ENCODE peak calls at places on chromosomes 6 and 20, in nine cellular contexts. One of them, this sample, is unnamed.

GRCh38 chr6:130309028-130309427 is 56.8 kb upstream of the TMEM200A start:
- DNase-seq in psoas muscle: no peak
- DNase-seq in CD8-positive, alpha-beta T cell: no peak
- DNase-seq in stomach: no peak
- DNase-seq in omental fat pad: no peak
- DNase-seq in colonic mucosa: no peak
- DNase-seq in activated CD8-positive, alpha-beta T cell treated with anti-CD3 and anti-CD28 coated beads for 36 hours: no peak
- DNase-seq in body of pancreas: no peak
- DNase-seq in MCF 10A: no peak
- DNase-seq in this sample: no peak

GRCh38 chr20:23129891-23130621 is 43.9 kb upstream of the CD93 start:
- DNase-seq in stomach: no peak
- DNase-seq in colonic mucosa: no peak
- DNase-seq in CD8-positive, alpha-beta T cell: no peak
- DNase-seq in psoas muscle: no peak
- DNase-seq in activated CD8-positive, alpha-beta T cell treated with anti-CD3 and anti-CD28 coated beads for 36 hours: no peak
- DNase-seq in body of pancreas: peak; percentile 3
- DNase-seq in omental fat pad: peak; percentile 15
- DNase-seq in MCF 10A: no peak
- DNase-seq in this sample: no peak

GRCh38 chr6:31922942-31923341 is 4.6 kb upstream of the C2 start:
- DNase-seq in stomach: peak; percentile 32
- DNase-seq in CD8-positive, alpha-beta T cell: peak; percentile 25
- DNase-seq in omental fat pad: no peak
- DNase-seq in MCF 10A: peak; percentile 40
- DNase-seq in activated CD8-positive, alpha-beta T cell treated with anti-CD3 and anti-CD28 coated beads for 36 hours: peak; percentile 65
- DNase-seq in colonic mucosa: no peak
- DNase-seq in body of pancreas: no peak
- DNase-seq in psoas muscle: no peak
- DNase-seq in this sample: no peak

GRCh38 chr6:70411948-70412796 is 1.1 kb upstream of the FAM135A start:
- DNase-seq in stomach: no peak
- DNase-seq in colonic mucosa: peak; percentile 61
- DNase-seq in body of pancreas: no peak
- DNase-seq in activated CD8-positive, alpha-beta T cell treated with anti-CD3 and anti-CD28 coated beads for 36 hours: no peak
- DNase-seq in omental fat pad: no peak
- DNase-seq in MCF 10A: no peak
- DNase-seq in psoas muscle: no peak
- DNase-seq in CD8-positive, alpha-beta T cell: no peak
- DNase-seq in this sample: no peak

GRCh38 chr6:66277400-66277799 is 570.4 kb upstream of the EYS start:
- DNase-seq in activated CD8-positive, alpha-beta T cell treated with anti-CD3 and anti-CD28 coated beads for 36 hours: no peak
- DNase-seq in stomach: no peak
- DNase-seq in body of pancreas: no peak
- DNase-seq in omental fat pad: no peak
- DNase-seq in psoas muscle: no peak
- DNase-seq in MCF 10A: peak; percentile 0
- DNase-seq in CD8-positive, alpha-beta T cell: no peak
- DNase-seq in colonic mucosa: no peak
- DNase-seq in this sample: no peak

GRCh38 chr6:77740380-77740779 is 87.5 kb downstream of the MEI4 start:
- DNase-seq in body of pancreas: no peak
- DNase-seq in MCF 10A: peak; percentile 43
- DNase-seq in activated CD8-positive, alpha-beta T cell treated with anti-CD3 and anti-CD28 coated beads for 36 hours: no peak
- DNase-seq in psoas muscle: no peak
- DNase-seq in CD8-positive, alpha-beta T cell: no peak
- DNase-seq in stomach: no peak
- DNase-seq in omental fat pad: no peak
- DNase-seq in colonic mucosa: no peak
- DNase-seq in this sample: peak; percentile 51

GRCh38 chr6:35603326-35604202 is 85.2 kb downstream of the FKBP5 start:
- DNase-seq in CD8-positive, alpha-beta T cell: no peak
- DNase-seq in stomach: no peak
- DNase-seq in MCF 10A: no peak
- DNase-seq in psoas muscle: no peak
- DNase-seq in activated CD8-positive, alpha-beta T cell treated with anti-CD3 and anti-CD28 coated beads for 36 hours: no peak
- DNase-seq in omental fat pad: no peak
- DNase-seq in body of pancreas: peak; percentile 53
- DNase-seq in colonic mucosa: no peak
- DNase-seq in this sample: peak; percentile 48

GRCh38 chr6:84449220-84449619 is 221.8 kb upstream of the CEP162 start:
- DNase-seq in omental fat pad: no peak
- DNase-seq in activated CD8-positive, alpha-beta T cell treated with anti-CD3 and anti-CD28 coated beads for 36 hours: no peak
- DNase-seq in stomach: no peak
- DNase-seq in psoas muscle: no peak
- DNase-seq in colonic mucosa: no peak
- DNase-seq in CD8-positive, alpha-beta T cell: no peak
- DNase-seq in MCF 10A: peak; percentile 33
- DNase-seq in body of pancreas: no peak
- DNase-seq in this sample: no peak

GRCh38 chr20:19937651-19938420 is 79.3 kb upstream of the NAA20 start:
- DNase-seq in body of pancreas: no peak
- DNase-seq in MCF 10A: no peak
- DNase-seq in colonic mucosa: no peak
- DNase-seq in omental fat pad: no peak
- DNase-seq in psoas muscle: no peak
- DNase-seq in activated CD8-positive, alpha-beta T cell treated with anti-CD3 and anti-CD28 coated beads for 36 hours: peak; percentile 65
- DNase-seq in stomach: no peak
- DNase-seq in CD8-positive, alpha-beta T cell: no peak
- DNase-seq in this sample: no peak

DNA sequence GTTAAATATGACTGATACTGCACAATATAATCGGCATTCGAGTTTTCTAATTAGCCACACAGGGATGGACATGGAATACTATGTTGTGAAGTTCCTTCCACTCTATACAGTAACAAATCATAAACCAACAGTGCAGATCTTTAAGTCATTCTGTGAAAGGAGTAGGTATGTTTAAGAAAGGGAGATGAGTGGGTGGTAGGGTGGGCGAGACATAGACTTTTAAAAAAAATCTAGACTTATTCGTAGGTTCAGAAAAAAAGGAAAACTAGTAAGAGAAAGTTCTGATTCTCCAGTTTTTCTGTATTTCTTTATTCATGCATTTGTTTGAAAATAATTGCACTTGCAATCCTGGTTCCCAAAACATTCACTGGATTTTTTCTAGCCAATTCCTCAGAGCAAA is 61.8 kb downstream of the SYNDIG1 start:
- DNase-seq in stomach: no peak
- DNase-seq in colonic mucosa: no peak
- DNase-seq in body of pancreas: no peak
- DNase-seq in omental fat pad: no peak
- DNase-seq in CD8-positive, alpha-beta T cell: no peak
- DNase-seq in psoas muscle: no peak
- DNase-seq in activated CD8-positive, alpha-beta T cell treated with anti-CD3 and anti-CD28 coated beads for 36 hours: no peak
- DNase-seq in MCF 10A: no peak
- DNase-seq in this sample: no peak
- TF ChIP-seq CTCF in stomach: no peak
- TF ChIP-seq CTCF in colonic mucosa: no peak
- TF ChIP-seq CTCF in body of pancreas: no peak
- TF ChIP-seq CTCF in omental fat pad: no peak
- TF ChIP-seq CTCF in CD8-positive, alpha-beta T cell: no peak
- TF ChIP-seq CTCF in psoas muscle: no peak
- TF ChIP-seq CTCF in activated CD8-positive, alpha-beta T cell treated with anti-CD3 and anti-CD28 coated beads for 36 hours: no peak
- TF ChIP-seq CTCF in MCF 10A: no peak
- TF ChIP-seq CTCF in this sample: no peak

GRCh38 chr6:137165375-137166246 is 7.8 kb downstream of the IL22RA2 start:
- DNase-seq in body of pancreas: peak; percentile 67
- DNase-seq in MCF 10A: peak; percentile 72
- DNase-seq in stomach: peak; percentile 69
- DNase-seq in activated CD8-positive, alpha-beta T cell treated with anti-CD3 and anti-CD28 coated beads for 36 hours: peak; percentile 67
- DNase-seq in omental fat pad: no peak
- DNase-seq in CD8-positive, alpha-beta T cell: peak; percentile 30
- DNase-seq in colonic mucosa: peak; percentile 33
- DNase-seq in psoas muscle: no peak
- DNase-seq in this sample: peak; percentile 17
- TF ChIP-seq CTCF in body of pancreas: peak; percentile 56
- TF ChIP-seq CTCF in MCF 10A: peak; percentile 58
- TF ChIP-seq CTCF in stomach: peak; percentile 26
- TF ChIP-seq CTCF in activated CD8-positive, alpha-beta T cell treated with anti-CD3 and anti-CD28 coated beads for 36 hours: no peak
- TF ChIP-seq CTCF in omental fat pad: no peak
- TF ChIP-seq CTCF in CD8-positive, alpha-beta T cell: no peak
- TF ChIP-seq CTCF in colonic mucosa: peak; percentile 17
- TF ChIP-seq CTCF in psoas muscle: no peak
- TF ChIP-seq CTCF in this sample: peak; percentile 44

GRCh38 chr6:168815229-168815628 is 374.2 kb downstream of the SMOC2 start:
- DNase-seq in stomach: no peak
- DNase-seq in colonic mucosa: no peak
- DNase-seq in CD8-positive, alpha-beta T cell: no peak
- DNase-seq in MCF 10A: peak; percentile 25
- DNase-seq in psoas muscle: no peak
- DNase-seq in body of pancreas: no peak
- DNase-seq in activated CD8-positive, alpha-beta T cell treated with anti-CD3 and anti-CD28 coated beads for 36 hours: no peak
- DNase-seq in omental fat pad: no peak
- DNase-seq in this sample: no peak
- TF ChIP-seq CTCF in stomach: no peak
- TF ChIP-seq CTCF in colonic mucosa: peak; percentile 32
- TF ChIP-seq CTCF in CD8-positive, alpha-beta T cell: no peak
- TF ChIP-seq CTCF in MCF 10A: peak; percentile 29
- TF ChIP-seq CTCF in psoas muscle: peak; percentile 9
- TF ChIP-seq CTCF in body of pancreas: no peak
- TF ChIP-seq CTCF in activated CD8-positive, alpha-beta T cell treated with anti-CD3 and anti-CD28 coated beads for 36 hours: no peak
- TF ChIP-seq CTCF in omental fat pad: no peak
- TF ChIP-seq CTCF in this sample: no peak

GRCh38 chr20:62537649-62538292 is 62.0 kb upstream of the GATA5 start:
- DNase-seq in colonic mucosa: no peak
- DNase-seq in activated CD8-positive, alpha-beta T cell treated with anti-CD3 and anti-CD28 coated beads for 36 hours: no peak
- DNase-seq in MCF 10A: no peak
- DNase-seq in omental fat pad: no peak
- DNase-seq in body of pancreas: no peak
- DNase-seq in stomach: no peak
- DNase-seq in CD8-positive, alpha-beta T cell: no peak
- DNase-seq in psoas muscle: no peak
- DNase-seq in this sample: no peak
- TF ChIP-seq CTCF in colonic mucosa: no peak
- TF ChIP-seq CTCF in activated CD8-positive, alpha-beta T cell treated with anti-CD3 and anti-CD28 coated beads for 36 hours: no peak
- TF ChIP-seq CTCF in MCF 10A: no peak
- TF ChIP-seq CTCF in omental fat pad: no peak
- TF ChIP-seq CTCF in body of pancreas: no peak
- TF ChIP-seq CTCF in stomach: no peak
- TF ChIP-seq CTCF in CD8-positive, alpha-beta T cell: no peak
- TF ChIP-seq CTCF in psoas muscle: no peak
- TF ChIP-seq CTCF in this sample: no peak

DNA sequence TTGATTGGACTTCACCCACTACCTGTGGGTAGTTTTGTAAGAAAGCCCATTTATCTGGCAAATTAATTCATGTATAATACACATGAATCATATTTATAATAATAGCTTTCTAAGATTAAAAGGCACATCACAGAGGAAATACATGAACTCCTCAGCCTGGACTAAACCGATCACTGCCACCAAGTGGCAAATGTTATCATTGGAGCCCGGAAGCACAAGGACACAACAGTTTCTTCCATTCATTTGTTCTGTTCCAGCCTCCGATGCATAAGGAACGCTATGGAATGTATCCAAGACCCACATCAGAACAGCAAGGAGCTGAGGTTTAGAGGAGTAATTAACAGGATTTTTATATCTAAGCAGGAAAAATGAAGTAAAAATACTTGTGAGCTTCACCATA is 13.9 kb upstream of the IPCEF1 start:
- DNase-seq in activated CD8-positive, alpha-beta T cell treated with anti-CD3 and anti-CD28 coated beads for 36 hours: peak; percentile 36
- DNase-seq in stomach: no peak
- DNase-seq in CD8-positive, alpha-beta T cell: no peak
- DNase-seq in colonic mucosa: no peak
- DNase-seq in omental fat pad: no peak
- DNase-seq in psoas muscle: no peak
- DNase-seq in body of pancreas: no peak
- DNase-seq in MCF 10A: peak; percentile 38
- DNase-seq in this sample: peak; percentile 39
- TF ChIP-seq CTCF in activated CD8-positive, alpha-beta T cell treated with anti-CD3 and anti-CD28 coated beads for 36 hours: peak; percentile 61
- TF ChIP-seq CTCF in stomach: no peak
- TF ChIP-seq CTCF in CD8-positive, alpha-beta T cell: peak; percentile 33
- TF ChIP-seq CTCF in colonic mucosa: peak; percentile 25
- TF ChIP-seq CTCF in omental fat pad: no peak
- TF ChIP-seq CTCF in psoas muscle: peak; percentile 17
- TF ChIP-seq CTCF in body of pancreas: no peak
- TF ChIP-seq CTCF in MCF 10A: peak; percentile 18
- TF ChIP-seq CTCF in this sample: peak; percentile 54

DNA sequence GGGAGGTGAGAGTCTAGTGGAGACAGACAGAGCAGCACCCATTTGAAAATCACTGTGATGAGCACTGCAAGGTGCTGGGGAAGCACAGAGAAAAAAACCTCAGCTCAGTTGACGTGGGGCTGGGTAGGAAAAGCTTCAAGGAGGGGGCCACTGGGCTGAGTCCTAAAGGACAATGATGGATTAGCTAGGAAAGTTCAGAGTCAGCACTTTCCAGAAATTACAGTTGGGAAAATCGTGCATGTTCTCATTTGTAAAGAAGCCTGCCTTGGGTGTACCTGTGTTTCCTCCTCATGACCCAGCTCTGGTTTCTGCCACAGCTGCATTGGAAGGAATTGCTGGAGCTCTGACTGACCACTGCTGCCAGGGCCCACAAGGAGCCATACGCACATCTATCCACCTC is 221.3 kb downstream of the FARS2 start:
- DNase-seq in omental fat pad: no peak
- DNase-seq in colonic mucosa: no peak
- DNase-seq in body of pancreas: no peak
- DNase-seq in psoas muscle: no peak
- DNase-seq in stomach: no peak
- DNase-seq in MCF 10A: no peak
- DNase-seq in activated CD8-positive, alpha-beta T cell treated with anti-CD3 and anti-CD28 coated beads for 36 hours: no peak
- DNase-seq in CD8-positive, alpha-beta T cell: no peak
- DNase-seq in this sample: no peak
- TF ChIP-seq CTCF in omental fat pad: no peak
- TF ChIP-seq CTCF in colonic mucosa: no peak
- TF ChIP-seq CTCF in body of pancreas: no peak
- TF ChIP-seq CTCF in psoas muscle: no peak
- TF ChIP-seq CTCF in stomach: no peak
- TF ChIP-seq CTCF in MCF 10A: no peak
- TF ChIP-seq CTCF in activated CD8-positive, alpha-beta T cell treated with anti-CD3 and anti-CD28 coated beads for 36 hours: no peak
- TF ChIP-seq CTCF in CD8-positive, alpha-beta T cell: no peak
- TF ChIP-seq CTCF in this sample: no peak

DNA sequence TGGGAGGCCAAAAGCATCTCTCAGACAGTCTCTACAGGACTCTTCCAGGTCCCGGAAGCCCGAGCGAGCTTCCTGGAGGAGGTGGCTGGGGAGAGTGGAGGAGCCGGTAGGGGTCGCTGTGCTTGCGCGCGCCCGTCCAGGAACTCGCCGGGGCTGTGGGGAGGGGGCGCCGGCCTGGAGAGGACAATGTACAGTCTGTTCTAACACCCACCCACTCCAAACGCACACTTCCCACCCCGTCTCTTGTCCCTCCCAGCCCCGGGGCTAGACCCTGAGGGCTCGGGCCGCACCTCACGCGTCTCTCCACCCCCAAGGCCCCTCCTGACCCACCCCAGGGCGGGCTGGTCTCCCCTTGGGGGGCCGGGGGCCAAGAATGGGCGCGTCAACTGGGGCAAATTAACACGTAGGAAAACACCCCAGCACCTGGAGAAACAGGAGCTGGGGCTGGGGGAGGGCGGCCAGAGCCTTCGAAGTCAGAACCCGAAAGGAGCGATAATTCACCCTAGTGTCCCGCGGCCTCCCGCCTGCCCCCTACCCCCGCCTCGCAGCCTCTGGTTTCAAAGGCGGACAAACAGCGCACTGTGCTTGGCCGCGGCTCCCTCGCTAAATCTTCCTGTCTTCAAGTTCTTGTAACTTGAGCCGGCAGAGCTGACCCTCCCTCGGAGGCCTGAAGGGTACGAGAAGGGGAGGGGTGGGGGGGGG is 103.2 kb upstream of the FOXP4 start:
- DNase-seq in stomach: peak; percentile 50
- DNase-seq in activated CD8-positive, alpha-beta T cell treated with anti-CD3 and anti-CD28 coated beads for 36 hours: peak; percentile 32
- DNase-seq in CD8-positive, alpha-beta T cell: no peak
- DNase-seq in body of pancreas: peak; percentile 38
- DNase-seq in MCF 10A: no peak
- DNase-seq in omental fat pad: no peak
- DNase-seq in colonic mucosa: peak; percentile 41
- DNase-seq in psoas muscle: peak; percentile 80
- DNase-seq in this sample: no peak
- TF ChIP-seq CTCF in stomach: no peak
- TF ChIP-seq CTCF in activated CD8-positive, alpha-beta T cell treated with anti-CD3 and anti-CD28 coated beads for 36 hours: peak; percentile 76
- TF ChIP-seq CTCF in CD8-positive, alpha-beta T cell: peak; percentile 34
- TF ChIP-seq CTCF in body of pancreas: peak; percentile 12
- TF ChIP-seq CTCF in MCF 10A: peak; percentile 28
- TF ChIP-seq CTCF in omental fat pad: no peak
- TF ChIP-seq CTCF in colonic mucosa: peak; percentile 36
- TF ChIP-seq CTCF in psoas muscle: peak; percentile 39
- TF ChIP-seq CTCF in this sample: peak; percentile 29